ENCODE peak calls at places on chromosomes 3 and 15, in seven cellular contexts. One of them, this sample, is unnamed.

GRCh38 chr3:154224366-154224765 is 99.9 kb downstream of the DHX36 start:
- DNase-seq in K562: no peak
- DNase-seq in HCT116: no peak
- DNase-seq in HepG2: no peak
- DNase-seq in SK-N-SH: no peak
- DNase-seq in T47D: peak; percentile 66
- DNase-seq in GM12878: no peak
- DNase-seq in this sample: no peak

GRCh38 chr3:62246094-62246493 is 127.3 kb downstream of the FEZF2 start:
- DNase-seq in K562: no peak
- DNase-seq in HCT116: no peak
- DNase-seq in HepG2: no peak
- DNase-seq in SK-N-SH: no peak
- DNase-seq in T47D: peak; percentile 0
- DNase-seq in GM12878: no peak
- DNase-seq in this sample: no peak

GRCh38 chr3:120641696-120642246 is 40.3 kb downstream of the HGD start:
- DNase-seq in K562: no peak
- DNase-seq in HCT116: no peak
- DNase-seq in HepG2: no peak
- DNase-seq in SK-N-SH: no peak
- DNase-seq in T47D: no peak
- DNase-seq in GM12878: no peak
- DNase-seq in this sample: no peak

GRCh38 chr3:74801924-74802323 is 187.5 kb upstream of the CNTN3 start:
- DNase-seq in K562: no peak
- DNase-seq in HCT116: no peak
- DNase-seq in HepG2: no peak
- DNase-seq in SK-N-SH: no peak
- DNase-seq in T47D: no peak
- DNase-seq in GM12878: no peak
- DNase-seq in this sample: no peak

GRCh38 chr15:39783244-39783820 is 691 bp upstream of the FSIP1 start:
- DNase-seq in K562: no peak
- DNase-seq in HCT116: no peak
- DNase-seq in HepG2: no peak
- DNase-seq in SK-N-SH: no peak
- DNase-seq in T47D: no peak
- DNase-seq in GM12878: no peak
- DNase-seq in this sample: no peak

GRCh38 chr3:33050084-33050653 is 46.8 kb downstream of the GLB1 start:
- DNase-seq in K562: no peak
- DNase-seq in HCT116: no peak
- DNase-seq in HepG2: no peak
- DNase-seq in SK-N-SH: no peak
- DNase-seq in T47D: no peak
- DNase-seq in GM12878: no peak
- DNase-seq in this sample: no peak

GRCh38 chr15:40046721-40047412 is 7.9 kb upstream of the SRP14 start:
- DNase-seq in K562: no peak
- DNase-seq in HCT116: no peak
- DNase-seq in HepG2: no peak
- DNase-seq in SK-N-SH: no peak
- DNase-seq in T47D: no peak
- DNase-seq in GM12878: no peak
- DNase-seq in this sample: no peak

GRCh38 chr3:186166036-186166435 is 57.1 kb upstream of the ETV5 start:
- DNase-seq in K562: no peak
- DNase-seq in HCT116: no peak
- DNase-seq in HepG2: no peak
- DNase-seq in SK-N-SH: no peak
- DNase-seq in T47D: peak; percentile 56
- DNase-seq in GM12878: no peak
- DNase-seq in this sample: no peak

GRCh38 chr15:59691194-59691805 is 2.2 kb upstream of the BNIP2 start:
- DNase-seq in K562: peak; percentile 70
- DNase-seq in HCT116: peak; percentile 39
- DNase-seq in HepG2: peak; percentile 28
- DNase-seq in SK-N-SH: peak; percentile 16
- DNase-seq in T47D: peak; percentile 65
- DNase-seq in GM12878: peak; percentile 13
- DNase-seq in this sample: no peak

GRCh38 chr15:91946914-91947313 is 93.4 kb downstream of the SLCO3A1 start:
- DNase-seq in K562: peak; percentile 4
- DNase-seq in HCT116: no peak
- DNase-seq in HepG2: no peak
- DNase-seq in SK-N-SH: no peak
- DNase-seq in T47D: no peak
- DNase-seq in GM12878: no peak
- DNase-seq in this sample: no peak

GRCh38 chr3:108494862-108495531 is 15.4 kb downstream of the MYH15 start:
- DNase-seq in K562: no peak
- DNase-seq in HCT116: no peak
- DNase-seq in HepG2: no peak
- DNase-seq in SK-N-SH: peak; percentile 28
- DNase-seq in T47D: no peak
- DNase-seq in GM12878: no peak
- DNase-seq in this sample: no peak

GRCh38 chr3:145219355-145220196 is 941.4 kb downstream of the PLOD2 start:
- DNase-seq in K562: no peak
- DNase-seq in HCT116: no peak
- DNase-seq in HepG2: no peak
- DNase-seq in SK-N-SH: no peak
- DNase-seq in T47D: no peak
- DNase-seq in GM12878: no peak
- DNase-seq in this sample: no peak

GRCh38 chr15:27762471-27762870 is 336.6 kb downstream of the OCA2 start:
- DNase-seq in K562: no peak
- DNase-seq in HCT116: no peak
- DNase-seq in HepG2: no peak
- DNase-seq in SK-N-SH: no peak
- DNase-seq in T47D: no peak
- DNase-seq in GM12878: no peak
- DNase-seq in this sample: no peak

GRCh38 chr3:124492824-124493223 is 237.4 kb upstream of the UMPS start:
- DNase-seq in K562: peak; percentile 44
- DNase-seq in HCT116: peak; percentile 54
- DNase-seq in HepG2: peak; percentile 73
- DNase-seq in SK-N-SH: peak; percentile 25
- DNase-seq in T47D: peak; percentile 83
- DNase-seq in GM12878: no peak
- DNase-seq in this sample: peak; percentile 49

GRCh38 chr3:130946876-130947275 is 53.0 kb downstream of the ATP2C1 start:
- DNase-seq in K562: no peak
- DNase-seq in HCT116: no peak
- DNase-seq in HepG2: no peak
- DNase-seq in SK-N-SH: no peak
- DNase-seq in T47D: peak; percentile 3
- DNase-seq in GM12878: no peak
- DNase-seq in this sample: no peak

DNA sequence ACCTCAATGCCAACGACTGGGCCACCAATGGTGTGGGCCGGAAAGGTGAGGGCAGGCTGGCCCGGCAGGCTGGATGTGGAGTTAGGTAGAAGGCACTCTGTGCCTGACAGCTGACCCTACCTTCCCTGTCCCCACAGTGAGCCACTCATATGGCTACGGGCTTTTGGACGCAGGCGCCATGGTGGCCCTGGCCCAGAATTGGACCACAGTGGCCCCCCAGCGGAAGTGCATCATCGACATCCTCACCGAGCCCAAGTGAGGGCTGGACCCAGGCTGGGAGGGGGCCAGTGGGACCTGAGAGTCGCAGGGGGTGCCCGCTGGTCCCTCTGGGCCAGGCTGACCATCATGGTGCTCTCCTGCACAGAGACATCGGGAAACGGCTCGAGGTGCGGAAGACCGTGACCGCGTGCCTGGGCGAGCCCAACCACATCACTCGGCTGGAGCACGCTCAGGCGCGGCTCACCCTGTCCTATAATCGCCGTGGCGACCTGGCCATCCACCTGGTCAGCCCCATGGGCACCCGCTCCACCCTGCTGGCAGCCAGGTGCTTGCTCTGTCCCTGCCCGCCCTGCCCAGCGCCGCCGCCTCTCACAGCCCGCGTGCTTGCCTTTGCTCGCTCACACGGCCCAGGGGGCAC is 4.5 kb upstream of the FES start:
- DNase-seq in K562: no peak
- DNase-seq in HCT116: no peak
- DNase-seq in HepG2: no peak
- DNase-seq in SK-N-SH: no peak
- DNase-seq in T47D: no peak
- DNase-seq in GM12878: no peak
- DNase-seq in this sample: no peak
- TF ChIP-seq JUND in K562: no peak
- TF ChIP-seq JUND in HCT116: no peak
- TF ChIP-seq JUND in HepG2: no peak
- TF ChIP-seq JUND in SK-N-SH: no peak
- TF ChIP-seq JUND in T47D: no peak
- TF ChIP-seq JUND in GM12878: no peak
- TF ChIP-seq JUND in this sample: no peak

DNA sequence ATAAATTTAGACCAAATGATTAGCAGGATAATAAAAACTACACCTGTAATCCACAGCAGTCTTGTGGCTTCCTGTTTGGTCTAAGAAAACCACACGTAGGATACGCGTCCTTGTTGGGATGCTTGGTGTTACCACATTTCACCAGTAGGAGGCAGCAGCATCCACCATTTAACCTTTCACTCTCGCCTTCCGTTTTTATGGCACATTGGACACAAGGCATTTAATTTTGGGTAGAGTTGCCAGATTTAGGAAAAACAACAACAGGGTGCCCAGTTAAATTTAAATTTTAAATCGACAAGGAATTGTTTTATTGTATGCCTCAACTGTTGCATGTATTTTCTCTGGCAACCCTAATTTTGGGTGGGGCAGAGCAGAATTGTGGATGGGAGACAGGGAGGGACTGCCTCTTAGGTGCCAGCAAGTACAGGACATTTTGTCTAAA is 6.3 kb downstream of the LRRC31 start:
- DNase-seq in K562: peak; percentile 86
- DNase-seq in HCT116: peak; percentile 73
- DNase-seq in HepG2: peak; percentile 55
- DNase-seq in SK-N-SH: peak; percentile 64
- DNase-seq in T47D: peak; percentile 94
- DNase-seq in GM12878: peak; percentile 61
- DNase-seq in this sample: peak; percentile 58
- TF ChIP-seq JUND in K562: no peak
- TF ChIP-seq JUND in HCT116: no peak
- TF ChIP-seq JUND in HepG2: no peak
- TF ChIP-seq JUND in SK-N-SH: no peak
- TF ChIP-seq JUND in T47D: no peak
- TF ChIP-seq JUND in GM12878: no peak
- TF ChIP-seq JUND in this sample: no peak

GRCh38 chr15:88613074-88613944 is 7.8 kb upstream of the AEN start:
- DNase-seq in K562: no peak
- DNase-seq in HCT116: no peak
- DNase-seq in HepG2: no peak
- DNase-seq in SK-N-SH: no peak
- DNase-seq in T47D: no peak
- DNase-seq in GM12878: no peak
- DNase-seq in this sample: peak; percentile 70
- TF ChIP-seq JUND in K562: no peak
- TF ChIP-seq JUND in HCT116: no peak
- TF ChIP-seq JUND in HepG2: no peak
- TF ChIP-seq JUND in SK-N-SH: no peak
- TF ChIP-seq JUND in T47D: no peak
- TF ChIP-seq JUND in GM12878: no peak
- TF ChIP-seq JUND in this sample: no peak

GRCh38 chr3:148008591-148008990 is 599.4 kb downstream of the ZIC1 start:
- DNase-seq in K562: no peak
- DNase-seq in HCT116: no peak
- DNase-seq in HepG2: no peak
- DNase-seq in SK-N-SH: no peak
- DNase-seq in T47D: no peak
- DNase-seq in GM12878: no peak
- DNase-seq in this sample: no peak
- TF ChIP-seq JUND in K562: no peak
- TF ChIP-seq JUND in HCT116: no peak
- TF ChIP-seq JUND in HepG2: no peak
- TF ChIP-seq JUND in SK-N-SH: no peak
- TF ChIP-seq JUND in T47D: no peak
- TF ChIP-seq JUND in GM12878: no peak
- TF ChIP-seq JUND in this sample: no peak